ENCODE peak calls at places on chromosome 3, in six cellular contexts. I is upper lobe of left lung, X is A549, N is HepG2, B is K562, S is GM12878. U is an unnamed sample. For H3K4me1, the result is how much of the 10 kb centered on the place peaks cover.

GRCh38 chr3:39809181-39809994 is at the start of gene MYRIP:
- ATAC-seq in B (peak), N (peak), I (no peak), X (peak), S (peak), U (peak)

GRCh38 chr3:133745981-133746721 is at the start of gene TF:
- ATAC-seq in S (no peak), B (no peak), X (no peak), N (peak), I (no peak), U (no peak)

GRCh38 chr3:32780735-32781210 is 37.0 kb upstream of the TRIM71 start:
- ATAC-seq in S (peak), I (peak), B (peak), N (peak), X (peak), U (peak)

GRCh38 chr3:146259880-146260589 is 9.1 kb upstream of the PLSCR4 start:
- ATAC-seq in I (no peak), B (no peak), X (no peak), S (no peak), N (no peak), U (no peak)

GRCh38 chr3:187773233-187773962 is 28.1 kb upstream of the BCL6 start:
- ATAC-seq in I (no peak), X (no peak), N (no peak), B (peak), S (peak), U (no peak)

GRCh38 chr3:1082024-1082633 is 10.7 kb upstream of the CNTN6 start:
- ATAC-seq in X (no peak), N (no peak), S (peak), I (peak), B (no peak), U (no peak)

GRCh38 chr3:27311400-27311799 is 57.8 kb downstream of the NEK10 start:
- ATAC-seq in X (peak), B (no peak), S (no peak), I (no peak), N (no peak), U (no peak)

GRCh38 chr3:87437765-87438164 is 161.4 kb upstream of the POU1F1 start:
- ATAC-seq in X (peak), S (no peak), I (no peak), B (no peak), N (no peak), U (no peak)

GRCh38 chr3:11384074-11384473 is 111.9 kb downstream of the ATG7 start:
- ATAC-seq in I (no peak), B (no peak), X (no peak), S (no peak), N (no peak), U (no peak)

GRCh38 chr3:149536429-149536828 is 61.9 kb downstream of the TM4SF4 start:
- ATAC-seq in S (no peak), X (peak), I (peak), N (no peak), B (no peak), U (peak)

GRCh38 chr3:32522682-32523081 is 20.0 kb upstream of the CMTM6 start:
- ATAC-seq in B (no peak), S (no peak), X (no peak), I (no peak), N (no peak), U (no peak)

GRCh38 chr3:153484842-153485241 is 322.8 kb downstream of the RAP2B start:
- ATAC-seq in S (no peak), I (no peak), N (no peak), X (no peak), B (no peak), U (no peak)

GRCh38 chr3:97353176-97353575 is 411.4 kb upstream of the ARL6 start:
- ATAC-seq in S (peak), B (no peak), X (no peak), I (no peak), N (peak), U (no peak)

GRCh38 chr3:16916840-16917239 is 32.1 kb downstream of the PLCL2 start:
- ATAC-seq in B (no peak), N (no peak), X (no peak), S (no peak), I (no peak), U (no peak)

GRCh38 chr3:177256991-177257390 is 59.7 kb upstream of the TBL1XR1 start:
- ATAC-seq in X (no peak), I (no peak), B (peak), S (no peak), N (no peak), U (no peak)

GRCh38 chr3:61040618-61041017 is 210.6 kb downstream of the FHIT start:
- ATAC-seq in X (no peak), B (no peak), S (no peak), I (no peak), N (no peak), U (no peak)

GRCh38 chr3:106097817-106098410 is 229.1 kb upstream of the CBLB start:
- ATAC-seq in I (no peak), N (no peak), S (no peak), B (no peak), X (no peak), U (no peak)

GRCh38 chr3:177385831-177386301 is 188.6 kb upstream of the TBL1XR1 start:
- ATAC-seq in X (no peak), S (no peak), N (no peak), B (no peak), I (no peak), U (no peak)

GRCh38 chr3:77298405-77298804 is 258.5 kb downstream of the ROBO2 start:
- ATAC-seq in X (no peak), N (no peak), I (no peak), B (no peak), S (peak), U (no peak)

GRCh38 chr3:195897081-195897852 is 11.1 kb downstream of the TNK2 start:
- ATAC-seq in N (no peak), S (no peak), X (peak), B (peak), I (no peak), U (no peak)

GRCh38 chr3:119340014-119340413 is 45.8 kb downstream of the ARHGAP31 start:
- ATAC-seq in I (no peak), N (no peak), B (no peak), S (peak), X (no peak), U (no peak)

DNA sequence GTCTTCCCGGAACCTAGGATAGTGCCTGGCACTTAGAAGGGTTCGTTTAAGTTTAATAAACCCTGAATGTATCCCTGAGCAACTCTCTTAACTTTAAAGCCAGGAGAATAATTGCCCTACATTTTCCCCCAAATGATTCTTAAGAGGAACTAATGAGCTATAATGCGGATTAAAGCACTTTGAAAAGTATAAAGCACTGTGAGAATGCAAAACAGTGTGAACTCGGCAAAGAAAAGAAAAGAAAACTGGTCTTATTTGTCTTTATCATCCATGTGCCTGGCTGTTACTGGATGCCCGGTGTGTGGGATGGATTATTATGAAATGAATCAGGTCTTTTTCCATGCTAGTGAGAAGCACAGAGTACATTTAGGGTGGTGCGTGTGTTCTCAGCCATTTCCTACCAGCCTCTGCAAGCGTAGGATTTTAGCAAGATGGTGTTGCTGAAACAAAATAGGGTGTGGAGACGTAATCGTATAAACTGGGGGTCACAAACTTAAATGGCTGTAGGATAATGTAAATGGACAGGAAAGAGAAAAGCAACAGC is 977 bp downstream of the KBTBD12 start:
- ATAC-seq in B (no peak), I (no peak), N (no peak), X (no peak), S (no peak), U (no peak)
- H3K27ac ChIP-seq in B (no peak), I (no peak), N (no peak), X (no peak), S (no peak), U (peak)

GRCh38 chr3:24128195-24129005 is 183.3 kb downstream of the NR1D2 start:
- ATAC-seq in S (no peak), N (no peak), B (no peak), I (no peak), X (peak), U (peak)
- TF ChIP-seq EP300 in S (no peak), N (no peak), B (no peak), I (no peak), X (no peak), U (no peak)

DNA sequence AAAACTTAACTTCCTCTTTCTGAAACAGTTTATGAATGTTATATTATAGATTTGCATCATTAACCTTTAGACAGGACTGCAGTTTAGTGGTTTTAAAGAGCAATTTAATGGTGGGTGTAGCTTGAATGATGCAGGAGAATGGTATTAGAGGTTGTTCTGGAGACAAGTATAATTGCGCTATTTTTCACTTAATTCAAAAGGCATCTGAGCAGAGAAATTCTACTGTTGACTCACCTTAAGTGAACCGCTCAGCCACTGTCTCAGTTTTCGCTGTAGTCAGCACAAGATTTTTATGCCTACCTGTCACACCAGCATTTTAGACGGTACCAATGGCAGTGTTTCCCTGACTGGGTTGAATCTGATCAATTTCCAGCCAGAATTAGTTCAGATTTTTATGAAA is 348.8 kb upstream of the DCBLD2 start:
- ATAC-seq in S (no peak), X (no peak), N (no peak), I (no peak), B (no peak), U (no peak)
- H3K4me1 ChIP-seq in S (under half), X (under half), N (under half), I (under half), B (under half), U (under half)

GRCh38 chr3:52537165-52537635 is 795 bp downstream of the UQCC5 start:
- ATAC-seq in X (no peak), N (peak), B (no peak), I (no peak), S (no peak), U (no peak)

GRCh38 chr3:52536112-52536368 is 365 bp upstream of the UQCC5 start:
- ATAC-seq in X (no peak), B (no peak), N (no peak), S (no peak), I (no peak), U (no peak)

GRCh38 chr3:52537726-52538421 is 1.5 kb downstream of the UQCC5 start:
- ATAC-seq in I (no peak), X (no peak), B (no peak), S (no peak), N (no peak), U (no peak)

GRCh38 chr3:52535411-52536111 is 844 bp upstream of the UQCC5 start:
- ATAC-seq in S (no peak), B (no peak), I (no peak), N (no peak), X (no peak), U (no peak)

GRCh38 chr3:52536369-52537164 is at the start of gene UQCC5:
- ATAC-seq in S (peak), B (peak), N (peak), X (peak), I (peak), U (peak)
- H3K27ac ChIP-seq in S (peak), B (peak), N (peak), X (peak), I (peak), U (peak)

GRCh38 chr3:115475178-115476041 is 147.9 kb upstream of the GAP43 start:
- ATAC-seq in X (no peak), B (no peak), I (no peak), S (no peak), N (no peak), U (no peak)
- TF ChIP-seq EP300 in X (no peak), B (no peak), I (no peak), S (no peak), N (no peak), U (no peak)

GRCh38 chr3:9791790-9792404 is 376 bp downstream of the TADA3 start:
- ATAC-seq in I (no peak), S (no peak), B (no peak), N (no peak), X (no peak), U (no peak)
- H3K4me1 ChIP-seq in I (under half), S (under half), B (under half), N (under half), X (under half), U (under half)

DNA sequence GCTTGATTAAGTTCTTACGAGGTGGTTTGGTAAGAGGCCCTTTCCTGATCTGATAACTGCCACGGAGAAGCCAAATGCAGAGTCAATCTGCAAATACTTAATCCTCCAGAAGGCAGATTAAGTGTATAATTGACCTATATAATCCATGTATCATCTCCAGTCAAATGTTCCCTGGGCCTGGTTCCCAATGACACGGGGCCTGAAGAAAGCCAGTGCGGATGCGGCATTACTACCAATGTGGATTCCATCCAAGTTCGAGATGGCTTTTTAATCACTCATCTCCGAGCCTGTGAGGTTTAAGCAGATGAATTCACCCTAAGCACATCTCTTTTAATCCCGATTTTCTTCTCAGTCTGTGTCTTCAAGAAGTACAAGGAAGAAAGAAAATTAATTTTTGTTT is 60.0 kb upstream of the FEZF2 start:
- ATAC-seq in B (no peak), N (no peak), I (no peak), X (no peak), S (no peak), U (no peak)
- H3K27ac ChIP-seq in B (no peak), N (no peak), I (no peak), X (no peak), S (no peak), U (no peak)

GRCh38 chr3:89946863-89947262 is 839.4 kb downstream of the EPHA3 start:
- ATAC-seq in N (no peak), S (no peak), I (no peak), X (no peak), B (no peak), U (no peak)
- TF ChIP-seq EP300 in N (no peak), S (no peak), I (no peak), X (no peak), B (no peak), U (no peak)

U was measured in gastroesophageal sphincter.